ENCODE peak calls at places on chromosomes 2 and 18, in seven cellular contexts. R is left ventricle myocardium inferior, K is NCI-H510A treated with DMSO at 0.1 percent for 48 hours, P is colonic mucosa, W is HFF-Myc, H is GM18507, N is NCI-H1417. C is an unnamed sample.
A peak's percentile ranks its signal among the peaks of the same experiment; 100 is the strongest.

GRCh38 chr2:105490956-105491355 is 92.1 kb upstream of the FHL2 start:
- DNase-seq in N (no peak), H (no peak), R (no peak), P (peak; percentile 51), K (no peak), W (no peak), C (no peak)

GRCh38 chr18:25946540-25946939 is 143.9 kb downstream of the SS18 start:
- DNase-seq in K (no peak), W (no peak), R (no peak), N (no peak), H (no peak), P (no peak), C (no peak)

GRCh38 chr2:121974919-121975654 is 219.6 kb downstream of the TSN start:
- DNase-seq in N (peak; percentile 71), P (peak; percentile 49), H (peak; percentile 58), R (peak; percentile 27), K (peak; percentile 87), W (peak; percentile 50), C (peak; percentile 72)

GRCh38 chr2:63819765-63820717 is 21.7 kb upstream of the UGP2 start:
- DNase-seq in P (no peak), K (peak; percentile 16), H (no peak), R (peak; percentile 46), N (no peak), W (peak; percentile 24), C (no peak)

GRCh38 chr2:179551545-179552045 is 287.0 kb upstream of the SESTD1 start:
- DNase-seq in N (no peak), W (no peak), R (no peak), P (no peak), K (no peak), H (no peak), C (no peak)

GRCh38 chr2:204669386-204669785 is 124.1 kb downstream of the PARD3B start:
- DNase-seq in P (no peak), H (no peak), W (no peak), K (no peak), N (no peak), R (no peak), C (peak; percentile 16)

GRCh38 chr2:57869763-57870344 is 176.8 kb upstream of the VRK2 start:
- DNase-seq in K (no peak), R (no peak), H (no peak), W (no peak), N (no peak), P (no peak), C (no peak)

GRCh38 chr2:9964334-9964980 is 13.0 kb downstream of the GRHL1 start:
- DNase-seq in W (no peak), R (no peak), N (no peak), H (no peak), P (no peak), K (no peak), C (no peak)

GRCh38 chr2:137644689-137645088 is 319.6 kb upstream of the HNMT start:
- DNase-seq in P (no peak), H (no peak), K (no peak), R (no peak), W (no peak), N (no peak), C (no peak)